ENCODE peak calls at places on chromosomes 7 and 10, in six cellular contexts. L is astrocyte; Z is SK-N-DZ; O is iPS-NIHi11; G is EH; M is activated naive CD4-positive, alpha-beta T cell. I is an unnamed sample.

GRCh38 chr7:34567906-34568305 is 90.1 kb upstream of the NPSR1 start:
- DNase-seq in L (no peak), Z (no peak), O (no peak), G (no peak), M (no peak), I (no peak)

GRCh38 chr10:100307716-100308115 is 21.2 kb upstream of the BLOC1S2 start:
- DNase-seq in L (peak; percentile 48), Z (no peak), O (no peak), G (peak; percentile 48), M (no peak), I (no peak)

GRCh38 chr7:26346611-26347200 is 55.0 kb downstream of the SNX10 start:
- DNase-seq in L (peak; percentile 54), Z (no peak), O (no peak), G (peak; percentile 46), M (no peak), I (peak; percentile 94)

GRCh38 chr10:132677096-132677904 is 108.6 kb downstream of the NKX6-2 start:
- DNase-seq in L (no peak), Z (no peak), O (no peak), G (no peak), M (no peak), I (no peak)

GRCh38 chr7:33039257-33039904 is 23.2 kb downstream of the NT5C3A start:
- DNase-seq in L (no peak), Z (no peak), O (no peak), G (peak; percentile 46), M (no peak), I (no peak)

GRCh38 chr10:108663551-108663950 is 1259.8 kb downstream of the XPNPEP1 start:
- DNase-seq in L (no peak), Z (no peak), O (no peak), G (no peak), M (no peak), I (no peak)

GRCh38 chr10:30182191-30183075 is 123.0 kb upstream of the JCAD start:
- DNase-seq in L (peak; percentile 95), Z (no peak), O (no peak), G (peak; percentile 99), M (no peak), I (peak; percentile 77)

GRCh38 chr10:63627881-63628296 is 106.7 kb downstream of the REEP3 start:
- DNase-seq in L (no peak), Z (no peak), O (no peak), G (no peak), M (no peak), I (no peak)

GRCh38 chr10:70272925-70273316 is 10.9 kb downstream of the NPFFR1 start:
- DNase-seq in L (no peak), Z (no peak), O (no peak), G (peak; percentile 19), M (no peak), I (no peak)

GRCh38 chr10:103917326-103918052 is 495 bp downstream of the STN1 start:
- DNase-seq in L (peak; percentile 37), Z (no peak), O (peak; percentile 54), G (no peak), M (no peak), I (no peak)